ENCODE peak calls at places on chromosome 5, in seven cellular contexts. M, K, G, P, N, J and O are unnamed samples.

GRCh38 chr5:179827684-179828083 is 7.0 kb downstream of the SQSTM1 start:
- DNase-seq in P (no peak), J (no peak), K (no peak), N (peak), G (no peak), M (no peak), O (no peak)

GRCh38 chr5:38078161-38078560 is 180.2 kb upstream of the EGFLAM start:
- DNase-seq in N (no peak), J (no peak), M (no peak), K (no peak), P (no peak), G (no peak), O (no peak)

GRCh38 chr5:88368201-88368600 is 99.6 kb upstream of the TMEM161B start:
- DNase-seq in G (no peak), M (no peak), K (no peak), P (no peak), N (no peak), J (no peak), O (no peak)

GRCh38 chr5:67636091-67636490 is 439.5 kb upstream of the CD180 start:
- DNase-seq in J (no peak), P (no peak), K (peak), M (peak), G (peak), N (no peak), O (peak)

GRCh38 chr5:173327948-173328895 is at the start of gene STC2:
- DNase-seq in G (peak), P (peak), J (peak), K (peak), M (no peak), N (no peak), O (peak)

GRCh38 chr5:43037929-43038510 is 2.1 kb downstream of the ANXA2R start:
- DNase-seq in G (no peak), N (no peak), M (no peak), K (no peak), J (no peak), P (no peak), O (no peak)

GRCh38 chr5:79236970-79237734 is 1.2 kb downstream of the JMY start:
- DNase-seq in G (peak), K (peak), P (peak), J (peak), N (peak), M (peak), O (peak)

GRCh38 chr5:13972029-13972428 is 27.5 kb upstream of the DNAH5 start:
- DNase-seq in P (no peak), G (no peak), N (no peak), J (no peak), M (no peak), K (no peak), O (no peak)

GRCh38 chr5:176595386-176595943 is 14.5 kb downstream of the GPRIN1 start:
- DNase-seq in M (no peak), N (no peak), K (no peak), J (no peak), P (no peak), G (no peak), O (no peak)

GRCh38 chr5:10576121-10576789 is 12.4 kb downstream of the ANKRD33B start:
- DNase-seq in P (no peak), G (no peak), M (no peak), N (no peak), J (no peak), K (no peak), O (no peak)

GRCh38 chr5:15993934-15994333 is 185.7 kb downstream of the MARCHF11 start:
- DNase-seq in G (no peak), J (no peak), N (no peak), P (no peak), K (no peak), M (no peak), O (no peak)

GRCh38 chr5:59829922-59830321 is 63.6 kb downstream of the PDE4D start:
- DNase-seq in M (no peak), P (no peak), J (no peak), K (no peak), N (no peak), G (no peak), O (no peak)

GRCh38 chr5:15495026-15495425 is 5.0 kb upstream of the FBXL7 start:
- DNase-seq in M (no peak), P (no peak), N (no peak), J (no peak), K (no peak), G (no peak), O (no peak)

GRCh38 chr5:73997936-73998335 is 371.9 kb downstream of the ARHGEF28 start:
- DNase-seq in P (no peak), J (no peak), M (no peak), N (no peak), G (no peak), K (no peak), O (no peak)

GRCh38 chr5:124856726-124857125 is 110.3 kb upstream of the ZNF608 start:
- DNase-seq in N (no peak), G (no peak), P (no peak), J (no peak), K (no peak), M (no peak), O (no peak)

GRCh38 chr5:124859027-124859426 is 112.6 kb upstream of the ZNF608 start:
- DNase-seq in N (peak), P (no peak), J (no peak), K (no peak), M (no peak), G (peak), O (peak)

GRCh38 chr5:124858612-124859011 is 112.2 kb upstream of the ZNF608 start:
- DNase-seq in G (no peak), N (peak), K (no peak), J (no peak), P (no peak), M (no peak), O (no peak)

GRCh38 chr5:124865603-124866354 is 119.3 kb upstream of the ZNF608 start:
- DNase-seq in J (no peak), K (no peak), N (no peak), G (no peak), M (no peak), P (no peak), O (no peak)

DNA sequence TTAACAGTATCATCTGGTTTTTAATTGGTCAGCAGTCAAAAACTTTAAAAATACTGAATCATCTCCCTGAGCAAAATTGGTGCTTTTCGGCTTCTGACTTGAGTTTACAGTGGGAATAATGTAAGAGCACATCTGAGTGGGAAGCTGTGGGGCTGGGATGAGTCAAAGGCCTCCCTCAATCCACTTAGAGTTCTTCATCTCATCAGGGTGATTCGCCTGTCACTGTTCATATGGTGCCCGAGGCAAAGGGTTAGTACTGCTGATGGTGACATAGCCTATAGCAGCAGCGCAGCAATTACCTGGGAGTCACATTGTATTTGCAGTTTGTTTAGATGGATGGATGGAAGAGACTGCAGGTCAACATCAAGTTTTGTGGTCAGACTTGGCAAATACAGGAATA is 113.8 kb upstream of the ZNF608 start:
- DNase-seq in J (no peak), P (no peak), N (no peak), G (no peak), M (no peak), K (no peak), O (no peak)
- TF ChIP-seq POLR2A in J (no peak), P (no peak), N (no peak), G (no peak), M (no peak), K (no peak), O (no peak)

GRCh38 chr5:154729613-154730012 is 25.6 kb upstream of the LARP1 start:
- DNase-seq in M (no peak), P (peak), K (no peak), N (no peak), G (no peak), J (no peak), O (no peak)

GRCh38 chr5:154740483-154740882 is 14.7 kb upstream of the LARP1 start:
- DNase-seq in N (peak), G (no peak), J (no peak), M (peak), K (peak), P (no peak), O (no peak)

GRCh38 chr5:154732212-154732611 is 23.0 kb upstream of the LARP1 start:
- DNase-seq in J (no peak), M (no peak), P (no peak), K (no peak), N (no peak), G (no peak), O (no peak)

GRCh38 chr5:154737667-154738320 is 17.4 kb upstream of the LARP1 start:
- DNase-seq in K (no peak), P (no peak), J (no peak), M (no peak), G (no peak), N (peak), O (no peak)

GRCh38 chr5:154734670-154735248 is 20.4 kb upstream of the LARP1 start:
- DNase-seq in G (no peak), J (no peak), M (no peak), P (no peak), N (no peak), K (no peak), O (no peak)
- TF ChIP-seq POLR2A in G (no peak), J (no peak), M (no peak), P (no peak), N (no peak), K (no peak), O (no peak)

DNA sequence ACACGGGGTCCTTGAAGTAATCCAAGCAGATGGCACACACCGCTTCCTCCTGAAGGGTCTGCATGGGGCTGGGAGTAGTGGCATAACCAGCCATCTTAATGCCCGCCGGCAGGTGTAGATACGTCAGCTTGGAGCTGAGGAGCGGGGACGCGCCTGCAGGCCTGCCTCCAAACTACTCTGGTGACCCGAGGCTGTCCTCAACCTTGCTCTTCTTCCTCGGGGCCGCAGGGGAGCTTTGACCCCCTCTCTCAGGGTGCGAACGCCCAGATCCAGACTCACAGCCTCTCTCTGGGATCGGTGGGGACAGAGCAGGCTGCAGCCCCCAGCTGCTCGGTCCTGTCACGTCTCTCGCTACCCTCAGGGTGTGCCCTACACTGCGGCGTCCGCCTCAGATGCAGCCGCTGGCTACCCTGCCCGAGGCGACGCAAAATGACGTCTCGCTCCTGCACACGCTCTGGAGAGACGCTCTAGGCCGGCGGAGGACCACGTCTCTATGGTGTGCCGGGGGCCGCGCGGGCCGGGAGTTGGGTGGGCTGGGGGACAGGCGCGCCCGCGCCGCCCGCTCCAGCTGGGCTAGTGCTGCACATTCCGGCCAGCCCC is at the start of gene TRIM52:
- DNase-seq in P (peak), G (peak), J (peak), M (peak), K (peak), N (peak), O (peak)
- TF ChIP-seq POLR2A in P (peak), G (peak), J (peak), M (peak), K (peak), N (peak), O (peak)

GRCh38 chr5:83219495-83219894 is 142.1 kb downstream of the XRCC4 start:
- DNase-seq in K (no peak), N (no peak), G (no peak), J (no peak), P (no peak), M (no peak), O (no peak)

GRCh38 chr5:83219077-83219476 is 141.7 kb downstream of the XRCC4 start:
- DNase-seq in N (no peak), P (no peak), M (no peak), J (no peak), G (no peak), K (no peak), O (no peak)

GRCh38 chr5:83222906-83223305 is 145.6 kb downstream of the XRCC4 start:
- DNase-seq in P (no peak), M (no peak), J (no peak), G (no peak), N (no peak), K (no peak), O (no peak)

GRCh38 chr5:83220331-83220730 is 143.0 kb downstream of the XRCC4 start:
- DNase-seq in G (no peak), N (no peak), P (no peak), K (no peak), M (no peak), J (no peak), O (no peak)
- TF ChIP-seq POLR2A in G (no peak), N (no peak), P (no peak), K (no peak), M (no peak), J (no peak), O (no peak)

DNA sequence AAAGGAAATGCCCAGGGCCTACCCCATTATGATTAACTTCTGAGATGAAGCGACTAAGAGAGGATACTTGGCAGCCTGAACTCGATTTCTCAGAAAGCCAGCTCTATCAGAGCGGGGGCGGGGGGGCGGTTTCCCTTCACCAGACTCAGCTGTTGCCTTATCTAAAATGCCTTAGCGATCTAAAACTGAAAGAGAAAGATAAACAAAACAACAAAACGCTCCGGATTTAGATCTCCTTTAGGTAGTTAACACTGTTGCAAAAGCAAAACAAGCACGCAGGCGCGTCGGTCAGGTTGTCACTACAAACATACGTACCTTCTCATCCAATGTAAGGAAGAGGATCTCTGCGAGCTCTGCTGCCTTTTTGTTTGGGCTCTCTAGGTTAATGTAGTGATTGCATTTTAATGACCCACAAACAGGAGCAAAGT is 1.1 kb downstream of the EPB41L4A start:
- DNase-seq in P (no peak), N (peak), J (peak), K (peak), G (no peak), M (peak), O (peak)
- TF ChIP-seq POLR2A in P (no peak), N (peak), J (no peak), K (no peak), G (no peak), M (peak), O (no peak)

GRCh38 chr5:168653611-168654010 is 74.4 kb upstream of the PANK3 start:
- DNase-seq in N (no peak), P (no peak), K (no peak), G (no peak), M (no peak), J (no peak), O (no peak)

GRCh38 chr5:168654225-168654624 is 75.1 kb upstream of the PANK3 start:
- DNase-seq in M (peak), P (no peak), J (no peak), G (peak), K (peak), N (no peak), O (no peak)

GRCh38 chr5:168649306-168649705 is 70.1 kb upstream of the PANK3 start:
- DNase-seq in J (no peak), K (no peak), P (no peak), N (no peak), M (no peak), G (no peak), O (no peak)

GRCh38 chr5:168652516-168652915 is 73.3 kb upstream of the PANK3 start:
- DNase-seq in K (no peak), M (no peak), P (no peak), N (no peak), G (no peak), J (no peak), O (no peak)

GRCh38 chr5:168651654-168652053 is 72.5 kb upstream of the PANK3 start:
- DNase-seq in K (no peak), G (peak), M (no peak), P (peak), J (no peak), N (peak), O (peak)
- TF ChIP-seq POLR2A in K (no peak), G (no peak), M (no peak), P (no peak), J (no peak), N (no peak), O (no peak)